ENCODE peak calls at places on chromosomes 12 and 14, in ten cellular contexts. One of them, this sample, is unnamed.
A peak's percentile ranks its signal among the peaks of the same experiment; 100 is the strongest.

GRCh38 chr12:107386569-107386968 is 293.2 kb upstream of the CRY1 start:
- DNase-seq in astrocyte: no peak
- DNase-seq in NCI-H510A treated with DMSO at 0.1 percent for 48 hours: no peak
- DNase-seq in Panc1: no peak
- DNase-seq in testis: no peak
- DNase-seq in tibial nerve: no peak
- DNase-seq in fibroblast of pulmonary artery: no peak
- DNase-seq in activated CD4-positive, alpha-beta T cell treated with anti-CD3 and anti-CD28 coated beads, Interleukin-2, amount 50 U/mL, for 4 hours: no peak
- DNase-seq in fibroblast of lung: no peak
- DNase-seq in kidney epithelial cell: no peak
- DNase-seq in this sample: no peak

GRCh38 chr12:64670039-64670438 is 59.7 kb downstream of the RASSF3 start:
- DNase-seq in astrocyte: no peak
- DNase-seq in NCI-H510A treated with DMSO at 0.1 percent for 48 hours: no peak
- DNase-seq in Panc1: no peak
- DNase-seq in testis: no peak
- DNase-seq in tibial nerve: no peak
- DNase-seq in fibroblast of pulmonary artery: no peak
- DNase-seq in activated CD4-positive, alpha-beta T cell treated with anti-CD3 and anti-CD28 coated beads, Interleukin-2, amount 50 U/mL, for 4 hours: no peak
- DNase-seq in fibroblast of lung: no peak
- DNase-seq in kidney epithelial cell: no peak
- DNase-seq in this sample: no peak

GRCh38 chr12:24880732-24881131 is 68.2 kb downstream of the BCAT1 start:
- DNase-seq in astrocyte: peak; percentile 33
- DNase-seq in NCI-H510A treated with DMSO at 0.1 percent for 48 hours: no peak
- DNase-seq in Panc1: no peak
- DNase-seq in testis: no peak
- DNase-seq in tibial nerve: no peak
- DNase-seq in fibroblast of pulmonary artery: no peak
- DNase-seq in activated CD4-positive, alpha-beta T cell treated with anti-CD3 and anti-CD28 coated beads, Interleukin-2, amount 50 U/mL, for 4 hours: no peak
- DNase-seq in fibroblast of lung: peak; percentile 44
- DNase-seq in kidney epithelial cell: no peak
- DNase-seq in this sample: no peak

GRCh38 chr14:46399049-46399448 is 252.5 kb downstream of the RPL10L start:
- DNase-seq in astrocyte: no peak
- DNase-seq in NCI-H510A treated with DMSO at 0.1 percent for 48 hours: no peak
- DNase-seq in Panc1: no peak
- DNase-seq in testis: no peak
- DNase-seq in tibial nerve: no peak
- DNase-seq in fibroblast of pulmonary artery: no peak
- DNase-seq in activated CD4-positive, alpha-beta T cell treated with anti-CD3 and anti-CD28 coated beads, Interleukin-2, amount 50 U/mL, for 4 hours: no peak
- DNase-seq in fibroblast of lung: no peak
- DNase-seq in kidney epithelial cell: no peak
- DNase-seq in this sample: no peak

GRCh38 chr14:78090820-78091219 is 79.4 kb upstream of the NRXN3 start:
- DNase-seq in astrocyte: no peak
- DNase-seq in NCI-H510A treated with DMSO at 0.1 percent for 48 hours: no peak
- DNase-seq in Panc1: no peak
- DNase-seq in testis: no peak
- DNase-seq in tibial nerve: no peak
- DNase-seq in fibroblast of pulmonary artery: no peak
- DNase-seq in activated CD4-positive, alpha-beta T cell treated with anti-CD3 and anti-CD28 coated beads, Interleukin-2, amount 50 U/mL, for 4 hours: no peak
- DNase-seq in fibroblast of lung: no peak
- DNase-seq in kidney epithelial cell: no peak
- DNase-seq in this sample: no peak

GRCh38 chr12:99916555-99916954 is 68.2 kb downstream of the ANKS1B start:
- DNase-seq in astrocyte: no peak
- DNase-seq in NCI-H510A treated with DMSO at 0.1 percent for 48 hours: no peak
- DNase-seq in Panc1: no peak
- DNase-seq in testis: no peak
- DNase-seq in tibial nerve: no peak
- DNase-seq in fibroblast of pulmonary artery: no peak
- DNase-seq in activated CD4-positive, alpha-beta T cell treated with anti-CD3 and anti-CD28 coated beads, Interleukin-2, amount 50 U/mL, for 4 hours: no peak
- DNase-seq in fibroblast of lung: peak; percentile 4
- DNase-seq in kidney epithelial cell: no peak
- DNase-seq in this sample: peak; percentile 58

GRCh38 chr12:104873374-104873773 is 84.7 kb downstream of the SLC41A2 start:
- DNase-seq in astrocyte: no peak
- DNase-seq in NCI-H510A treated with DMSO at 0.1 percent for 48 hours: no peak
- DNase-seq in Panc1: no peak
- DNase-seq in testis: no peak
- DNase-seq in tibial nerve: no peak
- DNase-seq in fibroblast of pulmonary artery: peak; percentile 71
- DNase-seq in activated CD4-positive, alpha-beta T cell treated with anti-CD3 and anti-CD28 coated beads, Interleukin-2, amount 50 U/mL, for 4 hours: no peak
- DNase-seq in fibroblast of lung: peak; percentile 18
- DNase-seq in kidney epithelial cell: no peak
- DNase-seq in this sample: peak; percentile 13

GRCh38 chr14:24339284-24340151 is at the start of gene RIPK3:
- DNase-seq in astrocyte: no peak
- DNase-seq in NCI-H510A treated with DMSO at 0.1 percent for 48 hours: peak; percentile 68
- DNase-seq in Panc1: no peak
- DNase-seq in testis: no peak
- DNase-seq in tibial nerve: no peak
- DNase-seq in fibroblast of pulmonary artery: no peak
- DNase-seq in activated CD4-positive, alpha-beta T cell treated with anti-CD3 and anti-CD28 coated beads, Interleukin-2, amount 50 U/mL, for 4 hours: peak; percentile 67
- DNase-seq in fibroblast of lung: no peak
- DNase-seq in kidney epithelial cell: no peak
- DNase-seq in this sample: no peak

GRCh38 chr14:66508846-66509621 is 1.1 kb downstream of the GPHN start:
- DNase-seq in astrocyte: peak; percentile 14
- DNase-seq in NCI-H510A treated with DMSO at 0.1 percent for 48 hours: peak; percentile 23
- DNase-seq in Panc1: no peak
- DNase-seq in testis: peak; percentile 62
- DNase-seq in tibial nerve: peak; percentile 27
- DNase-seq in fibroblast of pulmonary artery: peak; percentile 25
- DNase-seq in activated CD4-positive, alpha-beta T cell treated with anti-CD3 and anti-CD28 coated beads, Interleukin-2, amount 50 U/mL, for 4 hours: peak; percentile 37
- DNase-seq in fibroblast of lung: peak; percentile 29
- DNase-seq in kidney epithelial cell: no peak
- DNase-seq in this sample: peak; percentile 21

GRCh38 chr12:104154286-104154685 is 16.3 kb upstream of the NFYB start:
- DNase-seq in astrocyte: no peak
- DNase-seq in NCI-H510A treated with DMSO at 0.1 percent for 48 hours: no peak
- DNase-seq in Panc1: no peak
- DNase-seq in testis: no peak
- DNase-seq in tibial nerve: no peak
- DNase-seq in fibroblast of pulmonary artery: no peak
- DNase-seq in activated CD4-positive, alpha-beta T cell treated with anti-CD3 and anti-CD28 coated beads, Interleukin-2, amount 50 U/mL, for 4 hours: no peak
- DNase-seq in fibroblast of lung: no peak
- DNase-seq in kidney epithelial cell: no peak
- DNase-seq in this sample: no peak

GRCh38 chr12:89059721-89060120 is 292.6 kb downstream of the DUSP6 start:
- DNase-seq in astrocyte: no peak
- DNase-seq in NCI-H510A treated with DMSO at 0.1 percent for 48 hours: peak; percentile 32
- DNase-seq in Panc1: no peak
- DNase-seq in testis: no peak
- DNase-seq in tibial nerve: no peak
- DNase-seq in fibroblast of pulmonary artery: no peak
- DNase-seq in activated CD4-positive, alpha-beta T cell treated with anti-CD3 and anti-CD28 coated beads, Interleukin-2, amount 50 U/mL, for 4 hours: no peak
- DNase-seq in fibroblast of lung: peak; percentile 15
- DNase-seq in kidney epithelial cell: no peak
- DNase-seq in this sample: no peak

GRCh38 chr14:22849212-22849819 is 12.9 kb downstream of the MMP14 start:
- DNase-seq in astrocyte: peak; percentile 27
- DNase-seq in NCI-H510A treated with DMSO at 0.1 percent for 48 hours: no peak
- DNase-seq in Panc1: no peak
- DNase-seq in testis: peak; percentile 79
- DNase-seq in tibial nerve: peak; percentile 66
- DNase-seq in fibroblast of pulmonary artery: peak; percentile 75
- DNase-seq in activated CD4-positive, alpha-beta T cell treated with anti-CD3 and anti-CD28 coated beads, Interleukin-2, amount 50 U/mL, for 4 hours: no peak
- DNase-seq in fibroblast of lung: peak; percentile 49
- DNase-seq in kidney epithelial cell: no peak
- DNase-seq in this sample: peak; percentile 87

GRCh38 chr12:94650143-94651056 is at the start of gene TMCC3:
- DNase-seq in astrocyte: no peak
- DNase-seq in NCI-H510A treated with DMSO at 0.1 percent for 48 hours: no peak
- DNase-seq in Panc1: no peak
- DNase-seq in testis: peak; percentile 43
- DNase-seq in tibial nerve: peak; percentile 16
- DNase-seq in fibroblast of pulmonary artery: peak; percentile 40
- DNase-seq in activated CD4-positive, alpha-beta T cell treated with anti-CD3 and anti-CD28 coated beads, Interleukin-2, amount 50 U/mL, for 4 hours: peak; percentile 3
- DNase-seq in fibroblast of lung: peak; percentile 20
- DNase-seq in kidney epithelial cell: no peak
- DNase-seq in this sample: peak; percentile 22

GRCh38 chr14:57831981-57832380 is 33.9 kb downstream of the SLC35F4 start:
- DNase-seq in astrocyte: no peak
- DNase-seq in NCI-H510A treated with DMSO at 0.1 percent for 48 hours: no peak
- DNase-seq in Panc1: no peak
- DNase-seq in testis: no peak
- DNase-seq in tibial nerve: no peak
- DNase-seq in fibroblast of pulmonary artery: no peak
- DNase-seq in activated CD4-positive, alpha-beta T cell treated with anti-CD3 and anti-CD28 coated beads, Interleukin-2, amount 50 U/mL, for 4 hours: no peak
- DNase-seq in fibroblast of lung: no peak
- DNase-seq in kidney epithelial cell: peak; percentile 54
- DNase-seq in this sample: peak; percentile 34

GRCh38 chr14:24426912-24427536 is 2.4 kb downstream of the CBLN3 start:
- DNase-seq in astrocyte: no peak
- DNase-seq in NCI-H510A treated with DMSO at 0.1 percent for 48 hours: peak; percentile 53
- DNase-seq in Panc1: no peak
- DNase-seq in testis: no peak
- DNase-seq in tibial nerve: no peak
- DNase-seq in fibroblast of pulmonary artery: no peak
- DNase-seq in activated CD4-positive, alpha-beta T cell treated with anti-CD3 and anti-CD28 coated beads, Interleukin-2, amount 50 U/mL, for 4 hours: no peak
- DNase-seq in fibroblast of lung: no peak
- DNase-seq in kidney epithelial cell: no peak
- DNase-seq in this sample: no peak

GRCh38 chr12:28378749-28379148 is 188.5 kb downstream of the CCDC91 start:
- DNase-seq in astrocyte: peak; percentile 96
- DNase-seq in NCI-H510A treated with DMSO at 0.1 percent for 48 hours: no peak
- DNase-seq in Panc1: no peak
- DNase-seq in testis: no peak
- DNase-seq in tibial nerve: no peak
- DNase-seq in fibroblast of pulmonary artery: peak; percentile 81
- DNase-seq in activated CD4-positive, alpha-beta T cell treated with anti-CD3 and anti-CD28 coated beads, Interleukin-2, amount 50 U/mL, for 4 hours: no peak
- DNase-seq in fibroblast of lung: peak; percentile 96
- DNase-seq in kidney epithelial cell: no peak
- DNase-seq in this sample: peak; percentile 83

GRCh38 chr14:100246809-100247428 is 8.0 kb downstream of the YY1 start:
- DNase-seq in astrocyte: no peak
- DNase-seq in NCI-H510A treated with DMSO at 0.1 percent for 48 hours: peak; percentile 83
- DNase-seq in Panc1: no peak
- DNase-seq in testis: no peak
- DNase-seq in tibial nerve: no peak
- DNase-seq in fibroblast of pulmonary artery: peak; percentile 49
- DNase-seq in activated CD4-positive, alpha-beta T cell treated with anti-CD3 and anti-CD28 coated beads, Interleukin-2, amount 50 U/mL, for 4 hours: no peak
- DNase-seq in fibroblast of lung: peak; percentile 38
- DNase-seq in kidney epithelial cell: no peak
- DNase-seq in this sample: peak; percentile 60

GRCh38 chr14:89408907-89409675 is 7.9 kb downstream of the FOXN3 start:
- DNase-seq in astrocyte: no peak
- DNase-seq in NCI-H510A treated with DMSO at 0.1 percent for 48 hours: no peak
- DNase-seq in Panc1: no peak
- DNase-seq in testis: no peak
- DNase-seq in tibial nerve: no peak
- DNase-seq in fibroblast of pulmonary artery: no peak
- DNase-seq in activated CD4-positive, alpha-beta T cell treated with anti-CD3 and anti-CD28 coated beads, Interleukin-2, amount 50 U/mL, for 4 hours: no peak
- DNase-seq in fibroblast of lung: no peak
- DNase-seq in kidney epithelial cell: no peak
- DNase-seq in this sample: no peak

GRCh38 chr12:101076940-101077351 is 133.1 kb downstream of the SLC5A8 start:
- DNase-seq in astrocyte: peak; percentile 30
- DNase-seq in NCI-H510A treated with DMSO at 0.1 percent for 48 hours: no peak
- DNase-seq in Panc1: no peak
- DNase-seq in testis: no peak
- DNase-seq in tibial nerve: no peak
- DNase-seq in fibroblast of pulmonary artery: peak; percentile 34
- DNase-seq in activated CD4-positive, alpha-beta T cell treated with anti-CD3 and anti-CD28 coated beads, Interleukin-2, amount 50 U/mL, for 4 hours: no peak
- DNase-seq in fibroblast of lung: peak; percentile 46
- DNase-seq in kidney epithelial cell: no peak
- DNase-seq in this sample: peak; percentile 10

GRCh38 chr14:65850429-65851145 is 438.1 kb downstream of the FUT8 start:
- DNase-seq in astrocyte: no peak
- DNase-seq in NCI-H510A treated with DMSO at 0.1 percent for 48 hours: no peak
- DNase-seq in Panc1: no peak
- DNase-seq in testis: no peak
- DNase-seq in tibial nerve: no peak
- DNase-seq in fibroblast of pulmonary artery: no peak
- DNase-seq in activated CD4-positive, alpha-beta T cell treated with anti-CD3 and anti-CD28 coated beads, Interleukin-2, amount 50 U/mL, for 4 hours: peak; percentile 66
- DNase-seq in fibroblast of lung: no peak
- DNase-seq in kidney epithelial cell: no peak
- DNase-seq in this sample: no peak

GRCh38 chr12:12803186-12803585 is 10.0 kb upstream of the DDX47 start:
- DNase-seq in astrocyte: peak; percentile 89
- DNase-seq in NCI-H510A treated with DMSO at 0.1 percent for 48 hours: no peak
- DNase-seq in Panc1: no peak
- DNase-seq in testis: peak; percentile 36
- DNase-seq in tibial nerve: no peak
- DNase-seq in fibroblast of pulmonary artery: peak; percentile 73
- DNase-seq in activated CD4-positive, alpha-beta T cell treated with anti-CD3 and anti-CD28 coated beads, Interleukin-2, amount 50 U/mL, for 4 hours: peak; percentile 39
- DNase-seq in fibroblast of lung: peak; percentile 92
- DNase-seq in kidney epithelial cell: peak; percentile 95
- DNase-seq in this sample: peak; percentile 88

GRCh38 chr12:17592472-17592871 is 497.5 kb downstream of the RERGL start:
- DNase-seq in astrocyte: no peak
- DNase-seq in NCI-H510A treated with DMSO at 0.1 percent for 48 hours: no peak
- DNase-seq in Panc1: no peak
- DNase-seq in testis: no peak
- DNase-seq in tibial nerve: no peak
- DNase-seq in fibroblast of pulmonary artery: no peak
- DNase-seq in activated CD4-positive, alpha-beta T cell treated with anti-CD3 and anti-CD28 coated beads, Interleukin-2, amount 50 U/mL, for 4 hours: no peak
- DNase-seq in fibroblast of lung: no peak
- DNase-seq in kidney epithelial cell: no peak
- DNase-seq in this sample: no peak

GRCh38 chr12:114664661-114665320 is 19.2 kb downstream of the TBX3 start:
- DNase-seq in astrocyte: no peak
- DNase-seq in NCI-H510A treated with DMSO at 0.1 percent for 48 hours: no peak
- DNase-seq in Panc1: no peak
- DNase-seq in testis: no peak
- DNase-seq in tibial nerve: no peak
- DNase-seq in fibroblast of pulmonary artery: no peak
- DNase-seq in activated CD4-positive, alpha-beta T cell treated with anti-CD3 and anti-CD28 coated beads, Interleukin-2, amount 50 U/mL, for 4 hours: no peak
- DNase-seq in fibroblast of lung: no peak
- DNase-seq in kidney epithelial cell: no peak
- DNase-seq in this sample: no peak

GRCh38 chr12:72236071-72236705 is 36.0 kb upstream of the TRHDE start:
- DNase-seq in astrocyte: peak; percentile 40
- DNase-seq in NCI-H510A treated with DMSO at 0.1 percent for 48 hours: no peak
- DNase-seq in Panc1: no peak
- DNase-seq in testis: no peak
- DNase-seq in tibial nerve: no peak
- DNase-seq in fibroblast of pulmonary artery: peak; percentile 24
- DNase-seq in activated CD4-positive, alpha-beta T cell treated with anti-CD3 and anti-CD28 coated beads, Interleukin-2, amount 50 U/mL, for 4 hours: no peak
- DNase-seq in fibroblast of lung: peak; percentile 57
- DNase-seq in kidney epithelial cell: no peak
- DNase-seq in this sample: peak; percentile 16

GRCh38 chr12:24562761-24563392 is 386.0 kb downstream of the BCAT1 start:
- DNase-seq in astrocyte: peak; percentile 45
- DNase-seq in NCI-H510A treated with DMSO at 0.1 percent for 48 hours: peak; percentile 31
- DNase-seq in Panc1: no peak
- DNase-seq in testis: peak; percentile 44
- DNase-seq in tibial nerve: no peak
- DNase-seq in fibroblast of pulmonary artery: peak; percentile 37
- DNase-seq in activated CD4-positive, alpha-beta T cell treated with anti-CD3 and anti-CD28 coated beads, Interleukin-2, amount 50 U/mL, for 4 hours: no peak
- DNase-seq in fibroblast of lung: peak; percentile 52
- DNase-seq in kidney epithelial cell: no peak
- DNase-seq in this sample: peak; percentile 43

GRCh38 chr14:93133476-93133875 is 17.8 kb upstream of the ITPK1 start:
- DNase-seq in astrocyte: no peak
- DNase-seq in NCI-H510A treated with DMSO at 0.1 percent for 48 hours: no peak
- DNase-seq in Panc1: no peak
- DNase-seq in testis: no peak
- DNase-seq in tibial nerve: no peak
- DNase-seq in fibroblast of pulmonary artery: peak; percentile 89
- DNase-seq in activated CD4-positive, alpha-beta T cell treated with anti-CD3 and anti-CD28 coated beads, Interleukin-2, amount 50 U/mL, for 4 hours: no peak
- DNase-seq in fibroblast of lung: no peak
- DNase-seq in kidney epithelial cell: no peak
- DNase-seq in this sample: peak; percentile 78

GRCh38 chr12:54977857-54978256 is 6.7 kb downstream of the TESPA1 start:
- DNase-seq in astrocyte: no peak
- DNase-seq in NCI-H510A treated with DMSO at 0.1 percent for 48 hours: no peak
- DNase-seq in Panc1: no peak
- DNase-seq in testis: no peak
- DNase-seq in tibial nerve: no peak
- DNase-seq in fibroblast of pulmonary artery: no peak
- DNase-seq in activated CD4-positive, alpha-beta T cell treated with anti-CD3 and anti-CD28 coated beads, Interleukin-2, amount 50 U/mL, for 4 hours: no peak
- DNase-seq in fibroblast of lung: no peak
- DNase-seq in kidney epithelial cell: no peak
- DNase-seq in this sample: no peak

GRCh38 chr14:22190411-22191191 is 398.4 kb downstream of the DAD1 start:
- DNase-seq in astrocyte: peak; percentile 76
- DNase-seq in NCI-H510A treated with DMSO at 0.1 percent for 48 hours: no peak
- DNase-seq in Panc1: no peak
- DNase-seq in testis: no peak
- DNase-seq in tibial nerve: no peak
- DNase-seq in fibroblast of pulmonary artery: peak; percentile 7
- DNase-seq in activated CD4-positive, alpha-beta T cell treated with anti-CD3 and anti-CD28 coated beads, Interleukin-2, amount 50 U/mL, for 4 hours: no peak
- DNase-seq in fibroblast of lung: peak; percentile 78
- DNase-seq in kidney epithelial cell: peak; percentile 88
- DNase-seq in this sample: peak; percentile 72

This sample was measured in fibroblast of mammary gland.